ENCODE peak calls at places on chromosome 14, in seven cellular contexts. V, U, O, D, Y, P and H are unnamed samples.

GRCh38 chr14:68495101-68495637 is 297.7 kb downstream of the ZFP36L1 start:
- DNase-seq in D (no peak), P (no peak), Y (no peak), V (no peak), U (no peak), O (no peak), H (no peak)

GRCh38 chr14:30681752-30682355 is 59.7 kb downstream of the SCFD1 start:
- DNase-seq in U (no peak), P (no peak), V (no peak), D (no peak), O (no peak), Y (peak), H (no peak)

GRCh38 chr14:25041484-25041883 is 8.5 kb downstream of the STXBP6 start:
- DNase-seq in O (no peak), D (no peak), V (no peak), P (no peak), Y (no peak), U (no peak), H (no peak)

GRCh38 chr14:94455928-94456327 is 3.3 kb upstream of the SERPINA11 start:
- DNase-seq in O (no peak), P (no peak), U (no peak), Y (no peak), V (no peak), D (no peak), H (no peak)

GRCh38 chr14:65110525-65110924 is 8.2 kb upstream of the MAX start:
- DNase-seq in U (no peak), D (no peak), V (no peak), P (no peak), Y (no peak), O (no peak), H (no peak)

GRCh38 chr14:85764809-85765208 is 234.9 kb downstream of the FLRT2 start:
- DNase-seq in D (no peak), P (no peak), Y (no peak), V (no peak), O (no peak), U (no peak), H (no peak)

GRCh38 chr14:71318097-71318459 is 410.8 kb downstream of the PCNX1 start:
- DNase-seq in P (no peak), O (no peak), U (no peak), Y (no peak), D (no peak), V (no peak), H (no peak)

GRCh38 chr14:51715742-51716141 is 64.0 kb downstream of the FRMD6 start:
- DNase-seq in V (no peak), D (no peak), O (no peak), U (no peak), Y (no peak), P (no peak), H (no peak)

GRCh38 chr14:99247772-99248171 is 24.2 kb downstream of the BCL11B start:
- DNase-seq in O (no peak), Y (no peak), P (no peak), D (no peak), U (no peak), V (no peak), H (no peak)

GRCh38 chr14:95519699-95520098 is 3.2 kb upstream of the SYNE3 start:
- DNase-seq in U (peak), Y (peak), D (peak), P (no peak), V (no peak), O (peak), H (no peak)

GRCh38 chr14:23377873-23378563 is 1.2 kb downstream of the CMTM5 start:
- DNase-seq in Y (no peak), U (no peak), V (no peak), D (no peak), P (no peak), O (no peak), H (no peak)

GRCh38 chr14:97824218-97824617 is 1027.0 kb downstream of the VRK1 start:
- DNase-seq in D (no peak), O (peak), Y (no peak), V (no peak), U (peak), P (no peak), H (no peak)

GRCh38 chr14:91429385-91429784 is 11.8 kb upstream of the CCDC88C start:
- DNase-seq in Y (no peak), P (no peak), V (no peak), D (no peak), O (no peak), U (no peak), H (no peak)

GRCh38 chr14:89941830-89942377 is 12.6 kb downstream of the EFCAB11 start:
- DNase-seq in V (no peak), O (no peak), D (no peak), U (no peak), P (no peak), Y (no peak), H (no peak)

GRCh38 chr14:76307786-76308780 is 67.9 kb upstream of the ESRRB start:
- DNase-seq in V (no peak), D (no peak), Y (no peak), U (no peak), P (no peak), O (no peak), H (no peak)

GRCh38 chr14:34005901-34006300 is 55.0 kb upstream of the EGLN3 start:
- DNase-seq in U (no peak), D (no peak), Y (no peak), O (no peak), P (no peak), V (no peak), H (no peak)

GRCh38 chr14:52913271-52913670 is 37.6 kb downstream of the FERMT2 start:
- DNase-seq in D (no peak), V (no peak), O (no peak), U (no peak), Y (peak), P (no peak), H (no peak)

GRCh38 chr14:72291908-72292688 is 359.9 kb downstream of the RGS6 start:
- DNase-seq in V (peak), O (peak), D (peak), U (peak), P (no peak), Y (peak), H (no peak)

GRCh38 chr14:29926228-29926627 is 1.4 kb downstream of the PRKD1 start:
- DNase-seq in U (no peak), Y (no peak), D (no peak), V (no peak), O (no peak), P (no peak), H (no peak)

GRCh38 chr14:99744199-99744872 is 48.9 kb upstream of the EML1 start:
- DNase-seq in U (no peak), P (no peak), Y (peak), D (no peak), O (no peak), V (peak), H (no peak)

GRCh38 chr14:96307434-96307833 is 51.4 kb downstream of the BDKRB1 start:
- DNase-seq in O (no peak), Y (no peak), P (no peak), U (no peak), D (no peak), V (no peak), H (no peak)

GRCh38 chr14:99745307-99745951 is 47.8 kb upstream of the EML1 start:
- DNase-seq in O (no peak), Y (peak), U (no peak), P (no peak), D (peak), V (no peak), H (no peak)